ENCODE peak calls at places on chromosomes 13 and 19, in nine cellular contexts. D is ovary, M is A549, P is astrocyte, I is fibroblast of lung, X is tibial artery, J is esophagus squamous epithelium, T is upper lobe of left lung, O is heart right ventricle. F is an unnamed sample.

GRCh38 chr13:29591310-29591709 is 4.2 kb downstream of the SLC7A1 start:
- DNase-seq in P (no peak), T (no peak), O (no peak), D (no peak), J (no peak), I (peak; percentile 55), X (no peak), M (no peak), F (peak; percentile 37)

GRCh38 chr19:18364826-18365528 is 21.0 kb upstream of the GDF15 start:
- DNase-seq in X (peak; percentile 84), O (peak; percentile 27), D (peak; percentile 81), P (peak; percentile 100), J (no peak), I (peak; percentile 100), M (peak; percentile 71), T (no peak), F (peak; percentile 100)

GRCh38 chr19:3725640-3726310 is 17.6 kb downstream of the TJP3 start:
- DNase-seq in I (peak; percentile 12), T (no peak), O (no peak), D (no peak), M (no peak), J (no peak), X (no peak), P (no peak), F (no peak)

GRCh38 chr13:97851269-97851668 is 102.2 kb upstream of the IPO5 start:
- DNase-seq in J (no peak), O (no peak), I (no peak), M (no peak), D (no peak), X (no peak), T (no peak), P (no peak), F (peak; percentile 4)

GRCh38 chr19:39792999-39793546 is 14.4 kb downstream of the LEUTX start:
- DNase-seq in P (peak; percentile 58), D (peak; percentile 45), O (peak; percentile 73), J (no peak), T (peak; percentile 83), X (peak; percentile 82), I (peak; percentile 68), M (peak; percentile 99), F (peak; percentile 88)

GRCh38 chr19:2477732-2478191 is 1.8 kb downstream of the GADD45B start:
- DNase-seq in P (no peak), I (peak; percentile 64), D (no peak), J (no peak), X (peak; percentile 77), O (no peak), M (no peak), T (peak; percentile 82), F (peak; percentile 66)

GRCh38 chr13:109998808-109999528 is 212.6 kb upstream of the IRS2 start:
- DNase-seq in O (no peak), X (no peak), I (peak; percentile 90), J (no peak), D (no peak), P (peak; percentile 87), M (peak; percentile 80), T (no peak), F (peak; percentile 85)

GRCh38 chr13:41019027-41019487 is at the start of gene ELF1:
- DNase-seq in O (no peak), X (no peak), I (peak; percentile 72), P (peak; percentile 65), J (peak; percentile 28), T (no peak), D (peak; percentile 33), M (peak; percentile 50), F (peak; percentile 73)

GRCh38 chr19:15337202-15337601 is 4.9 kb upstream of the BRD4 start:
- DNase-seq in O (no peak), T (no peak), I (peak; percentile 62), X (no peak), M (no peak), J (no peak), D (no peak), P (peak; percentile 52), F (peak; percentile 70)

GRCh38 chr13:47904239-47904638 is 96.8 kb downstream of the SUCLA2 start:
- DNase-seq in P (no peak), T (no peak), J (no peak), X (no peak), I (no peak), D (no peak), M (no peak), O (no peak), F (no peak)

GRCh38 chr13:72565893-72566292 is 161.5 kb downstream of the MZT1 start:
- DNase-seq in M (no peak), X (no peak), O (no peak), T (no peak), P (peak; percentile 11), J (no peak), I (no peak), D (no peak), F (peak; percentile 3)

GRCh38 chr13:70108276-70108845 is at the start of gene KLHL1:
- DNase-seq in D (no peak), O (no peak), I (no peak), T (no peak), M (no peak), P (no peak), J (no peak), X (no peak), F (no peak)

GRCh38 chr13:113729329-113730019 is 29.6 kb upstream of the TMEM255B start:
- DNase-seq in P (no peak), M (no peak), X (no peak), D (no peak), I (peak; percentile 14), J (no peak), T (no peak), O (no peak), F (peak; percentile 9)

GRCh38 chr13:113731192-113732175 is 27.5 kb upstream of the TMEM255B start:
- DNase-seq in I (no peak), D (no peak), T (no peak), M (no peak), P (no peak), O (no peak), J (no peak), X (no peak), F (no peak)

GRCh38 chr13:113732176-113732960 is 26.7 kb upstream of the TMEM255B start:
- DNase-seq in P (no peak), T (no peak), D (no peak), J (no peak), I (no peak), M (no peak), X (no peak), O (no peak), F (no peak)

GRCh38 chr13:113730145-113730750 is 28.8 kb upstream of the TMEM255B start:
- DNase-seq in I (no peak), J (no peak), P (no peak), O (no peak), M (no peak), X (no peak), D (no peak), T (no peak), F (no peak)

DNA sequence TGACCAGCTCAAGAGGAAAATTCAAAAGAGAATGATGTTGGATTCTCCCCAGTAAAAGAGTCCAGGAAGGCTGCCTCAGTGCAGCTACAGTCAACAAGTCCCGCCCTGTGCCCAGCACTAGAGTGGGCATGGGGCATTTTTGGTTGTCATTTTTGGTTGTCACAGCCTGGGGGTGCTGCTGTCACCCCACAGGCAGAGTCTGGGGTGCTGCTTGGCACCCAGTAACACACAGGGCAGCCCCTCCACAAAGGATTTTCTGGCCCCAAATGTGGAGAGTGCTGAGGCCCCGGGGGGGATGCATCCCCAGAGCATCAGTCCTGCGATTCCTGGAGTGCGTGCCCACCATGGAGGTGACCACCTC is 28.2 kb upstream of the TMEM255B start:
- DNase-seq in O (no peak), D (no peak), I (no peak), P (no peak), T (no peak), X (no peak), M (no peak), J (no peak), F (no peak)
- TF ChIP-seq CTCF in O (no peak), D (no peak), I (no peak), P (no peak), T (no peak), X (no peak), M (no peak), J (no peak), F (no peak)

DNA sequence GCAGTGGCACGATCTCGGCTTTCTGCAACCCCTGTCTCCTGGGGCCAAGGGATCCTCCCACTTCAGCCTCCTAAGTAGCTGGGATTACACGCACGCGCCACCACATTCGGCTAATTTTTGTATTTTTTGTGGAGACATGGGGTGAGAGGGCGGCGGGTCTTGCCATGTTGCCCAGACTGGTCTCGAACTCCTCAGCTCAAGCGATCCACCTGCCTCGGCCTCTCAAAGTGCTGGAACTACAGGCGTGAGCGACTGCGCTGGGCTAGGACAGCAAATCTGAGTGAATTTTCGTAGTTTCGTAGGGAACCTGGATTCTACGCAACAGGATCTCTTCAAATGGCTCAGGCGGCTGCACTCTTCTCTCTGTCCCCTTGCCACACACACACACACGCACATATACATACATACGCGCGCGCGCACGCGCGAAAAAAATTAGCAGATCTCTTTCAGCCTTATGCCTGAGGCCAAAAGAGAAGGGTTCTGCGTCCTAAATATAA is 402 bp downstream of the PINLYP start:
- DNase-seq in J (no peak), O (no peak), M (no peak), I (no peak), T (no peak), P (no peak), D (peak; percentile 24), X (no peak), F (no peak)
- H3K4me3 ChIP-seq in J (peak overlapping the region; percentile 23), O (peak overlapping the region; percentile 77), M (peak overlapping the region; percentile 84), I (no peak overlapping the region), T (no peak overlapping the region), P (peak overlapping the region; percentile 90), D (peak overlapping the region; percentile 38), X (peak overlapping the region; percentile 77), F (peak overlapping the region; percentile 57)

GRCh38 chr19:10004617-10005016 is 5.7 kb downstream of the COL5A3 start:
- DNase-seq in D (no peak), X (no peak), T (no peak), O (no peak), I (no peak), J (no peak), P (no peak), M (no peak), F (no peak)

GRCh38 chr19:10005632-10006334 is 4.5 kb downstream of the COL5A3 start:
- DNase-seq in D (no peak), O (peak; percentile 26), T (peak; percentile 54), M (no peak), J (no peak), X (no peak), P (no peak), I (no peak), F (no peak)

GRCh38 chr19:10000171-10000826 is 10.0 kb downstream of the COL5A3 start:
- DNase-seq in O (peak; percentile 47), P (peak; percentile 23), J (no peak), X (peak; percentile 77), T (no peak), M (peak; percentile 74), I (peak; percentile 49), D (peak; percentile 64), F (peak; percentile 73)

GRCh38 chr19:10003271-10003670 is 7.0 kb downstream of the COL5A3 start:
- DNase-seq in T (no peak), P (no peak), D (no peak), I (no peak), X (no peak), J (no peak), M (no peak), O (no peak), F (no peak)

GRCh38 chr19:10001899-10002298 is 8.4 kb downstream of the COL5A3 start:
- DNase-seq in T (no peak), J (no peak), X (no peak), O (peak; percentile 71), M (no peak), P (no peak), I (no peak), D (peak; percentile 25), F (no peak)
- TF ChIP-seq CTCF in T (no peak), J (peak; percentile 11), X (no peak), O (peak; percentile 44), M (peak; percentile 14), P (peak; percentile 8), I (peak; percentile 35), D (no peak), F (peak; percentile 46)

GRCh38 chr19:56111601-56112312 is 9.3 kb downstream of the ZNF787 start:
- DNase-seq in M (no peak), I (no peak), D (no peak), X (no peak), J (no peak), P (no peak), T (peak; percentile 69), O (peak; percentile 44), F (no peak)
- H3K4me3 ChIP-seq in M (no peak overlapping the region), I (no peak overlapping the region), D (no peak overlapping the region), X (no peak overlapping the region), J (no peak overlapping the region), P (no peak overlapping the region), T (no peak overlapping the region), O (no peak overlapping the region), F (no peak overlapping the region)

F was measured in fibroblast of the aortic adventitia.